ENCODE peak calls at places on chromosomes 3 and 15, in ten cellular contexts. R is astrocyte of the spinal cord; X is head of caudate nucleus; D is progenitor cell of endocrine pancreas; W is HEK293T; L is NCI-H82; H is stimulated activated CD4-positive, alpha-beta T cell treated with anti-CD3 and anti-CD28 coated beads, Interleukin-15, amount 100 ng/mL, for 1 hour; S is fibroblast of the aortic adventitia; Z is NCI-H2171 treated with DMSO at 0.1 percent for 48 hours; I is endothelial cell. E is an unnamed sample.

GRCh38 chr3:39990532-39990931 is 181.1 kb downstream of the MYRIP start:
- DNase-seq in R (peak), X (no peak), D (no peak), W (peak), L (peak), H (no peak), S (peak), Z (peak), I (peak), E (no peak)

GRCh38 chr3:12999147-13000140 is 73.8 kb downstream of the IQSEC1 start:
- DNase-seq in R (no peak), X (peak), D (no peak), W (no peak), L (no peak), H (no peak), S (no peak), Z (no peak), I (no peak), E (no peak)

GRCh38 chr3:139032326-139033002 is 11.7 kb upstream of the PRR23B start:
- DNase-seq in R (no peak), X (no peak), D (no peak), W (no peak), L (no peak), H (no peak), S (no peak), Z (no peak), I (no peak), E (no peak)

GRCh38 chr3:175342196-175342595 is 483.1 kb downstream of the NAALADL2 start:
- DNase-seq in R (no peak), X (no peak), D (no peak), W (no peak), L (peak), H (no peak), S (peak), Z (no peak), I (no peak), E (no peak)

GRCh38 chr15:52798529-52799101 is 8.5 kb upstream of the ONECUT1 start:
- DNase-seq in R (no peak), X (no peak), D (no peak), W (no peak), L (no peak), H (no peak), S (no peak), Z (no peak), I (no peak), E (no peak)

GRCh38 chr3:194422188-194422587 is 23.1 kb upstream of the GP5 start:
- DNase-seq in R (peak), X (no peak), D (no peak), W (no peak), L (no peak), H (no peak), S (no peak), Z (no peak), I (no peak), E (no peak)

GRCh38 chr15:72206677-72207000 is 9.1 kb upstream of the GRAMD2A start:
- DNase-seq in R (no peak), X (no peak), D (no peak), W (no peak), L (peak), H (no peak), S (no peak), Z (no peak), I (no peak), E (no peak)

GRCh38 chr15:63827113-63827512 is 6.6 kb downstream of the HERC1 start:
- DNase-seq in R (no peak), X (no peak), D (no peak), W (no peak), L (peak), H (no peak), S (no peak), Z (no peak), I (no peak), E (no peak)

GRCh38 chr3:101229681-101230080 is 90.7 kb downstream of the IMPG2 start:
- DNase-seq in R (no peak), X (no peak), D (no peak), W (no peak), L (no peak), H (no peak), S (peak), Z (no peak), I (no peak), E (no peak)

GRCh38 chr15:72118400-72118978 is at the start of gene SENP8:
- DNase-seq in R (no peak), X (peak), D (no peak), W (peak), L (no peak), H (no peak), S (no peak), Z (no peak), I (no peak), E (peak)

GRCh38 chr15:33467816-33468163 is 157.0 kb downstream of the RYR3 start:
- DNase-seq in R (no peak), X (no peak), D (no peak), W (no peak), L (no peak), H (no peak), S (no peak), Z (no peak), I (no peak), E (no peak)

GRCh38 chr3:17742092-17742836 is at the start of gene TBC1D5:
- DNase-seq in R (peak), X (peak), D (peak), W (peak), L (peak), H (peak), S (no peak), Z (peak), I (peak), E (peak)

GRCh38 chr3:64023187-64023860 is at the start of gene PSMD6:
- DNase-seq in R (peak), X (peak), D (peak), W (peak), L (peak), H (peak), S (peak), Z (peak), I (peak), E (peak)

GRCh38 chr15:92416557-92416956 is 22.9 kb downstream of the ST8SIA2 start:
- DNase-seq in R (no peak), X (no peak), D (no peak), W (no peak), L (no peak), H (no peak), S (no peak), Z (no peak), I (no peak), E (no peak)

GRCh38 chr15:31306426-31307269 is 20.0 kb upstream of the KLF13 start:
- DNase-seq in R (peak), X (peak), D (no peak), W (no peak), L (no peak), H (no peak), S (no peak), Z (no peak), I (peak), E (no peak)

GRCh38 chr15:67755264-67755663 is 70.0 kb upstream of the SKOR1 start:
- DNase-seq in R (no peak), X (no peak), D (no peak), W (no peak), L (no peak), H (no peak), S (no peak), Z (no peak), I (no peak), E (no peak)

GRCh38 chr3:123627673-123628670 is 43.1 kb upstream of the HACD2 start:
- DNase-seq in R (no peak), X (no peak), D (no peak), W (no peak), L (no peak), H (no peak), S (no peak), Z (peak), I (no peak), E (no peak)